ENCODE peak calls at places on chromosome 16, in nine cellular contexts. J is iPS DF 6.9; U is adrenal gland; A is mesenchymal stem cell; I is aorta; O is effector memory CD4-positive, alpha-beta T cell; E is retinal pigment epithelial cell; C is skeletal muscle cell; W is GM23248. X is an unnamed sample.

GRCh38 chr16:1315081-1316032 is 5.9 kb downstream of the UBE2I start:
- DNase-seq in J (no peak), U (no peak), A (no peak), I (no peak), O (no peak), E (no peak), C (no peak), W (no peak), X (no peak)

GRCh38 chr16:48909231-48909630 is 299.3 kb upstream of the N4BP1 start:
- DNase-seq in J (no peak), U (no peak), A (no peak), I (no peak), O (no peak), E (no peak), C (no peak), W (no peak), X (no peak)

GRCh38 chr16:22728167-22728836 is 85.7 kb upstream of the HS3ST2 start:
- DNase-seq in J (no peak), U (peak; percentile 19), A (no peak), I (no peak), O (no peak), E (no peak), C (no peak), W (no peak), X (no peak)

GRCh38 chr16:85557083-85557975 is 55.8 kb upstream of the GSE1 start:
- DNase-seq in J (no peak), U (no peak), A (peak; percentile 64), I (no peak), O (no peak), E (no peak), C (no peak), W (peak; percentile 51), X (no peak)

GRCh38 chr16:50677351-50677750 is 3.8 kb downstream of the SNX20 start:
- DNase-seq in J (no peak), U (no peak), A (no peak), I (peak; percentile 35), O (no peak), E (no peak), C (no peak), W (no peak), X (no peak)

GRCh38 chr16:84486126-84486525 is 18.3 kb downstream of the MEAK7 start:
- DNase-seq in J (no peak), U (no peak), A (no peak), I (no peak), O (no peak), E (no peak), C (no peak), W (no peak), X (no peak)

GRCh38 chr16:3458278-3458851 is 14.9 kb downstream of the NAA60 start:
- DNase-seq in J (no peak), U (peak; percentile 51), A (peak; percentile 58), I (peak; percentile 62), O (no peak), E (no peak), C (no peak), W (peak; percentile 67), X (no peak)

GRCh38 chr16:58733248-58733670 is 857 bp downstream of the GOT2 start:
- DNase-seq in J (no peak), U (peak; percentile 66), A (peak; percentile 39), I (no peak), O (no peak), E (no peak), C (no peak), W (peak; percentile 53), X (no peak)

GRCh38 chr16:85613609-85614337 is 651 bp downstream of the GSE1 start:
- DNase-seq in J (no peak), U (peak; percentile 51), A (peak; percentile 61), I (peak; percentile 82), O (no peak), E (no peak), C (no peak), W (peak; percentile 79), X (no peak)

GRCh38 chr16:71311553-71312158 is 22.5 kb upstream of the CMTR2 start:
- DNase-seq in J (peak; percentile 57), U (peak; percentile 6), A (peak; percentile 23), I (no peak), O (no peak), E (no peak), C (no peak), W (peak; percentile 38), X (no peak)

GRCh38 chr16:64445649-64446048 is 676.2 kb downstream of the CDH11 start:
- DNase-seq in J (no peak), U (no peak), A (no peak), I (no peak), O (no peak), E (no peak), C (no peak), W (no peak), X (no peak)

GRCh38 chr16:13427943-13428342 is 492.0 kb upstream of the ERCC4 start:
- DNase-seq in J (no peak), U (no peak), A (no peak), I (no peak), O (no peak), E (no peak), C (no peak), W (no peak), X (no peak)

GRCh38 chr16:67447508-67448076 is 16.7 kb downstream of the HSD11B2 start:
- DNase-seq in J (no peak), U (peak; percentile 57), A (peak; percentile 55), I (no peak), O (peak; percentile 11), E (no peak), C (no peak), W (peak; percentile 40), X (no peak)

GRCh38 chr16:87086156-87086555 is 231.0 kb downstream of the C16orf95 start:
- DNase-seq in J (no peak), U (no peak), A (peak; percentile 36), I (no peak), O (no peak), E (no peak), C (peak; percentile 55), W (peak; percentile 34), X (no peak)

GRCh38 chr16:83494459-83494858 is 313.3 kb upstream of the HSBP1 start:
- DNase-seq in J (no peak), U (no peak), A (no peak), I (no peak), O (no peak), E (no peak), C (no peak), W (no peak), X (no peak)

GRCh38 chr16:89453662-89454321 is 36.6 kb downstream of the ANKRD11 start:
- DNase-seq in J (no peak), U (peak; percentile 69), A (no peak), I (peak; percentile 70), O (no peak), E (no peak), C (no peak), W (peak; percentile 46), X (no peak)
- H3K4me3 ChIP-seq in J (no peak overlapping the region), U (no peak overlapping the region), A (no peak overlapping the region), I (no peak overlapping the region), O (peak overlapping the region; percentile 2), E (no peak overlapping the region), C (no peak overlapping the region), W (no peak overlapping the region), X (no peak overlapping the region)

DNA sequence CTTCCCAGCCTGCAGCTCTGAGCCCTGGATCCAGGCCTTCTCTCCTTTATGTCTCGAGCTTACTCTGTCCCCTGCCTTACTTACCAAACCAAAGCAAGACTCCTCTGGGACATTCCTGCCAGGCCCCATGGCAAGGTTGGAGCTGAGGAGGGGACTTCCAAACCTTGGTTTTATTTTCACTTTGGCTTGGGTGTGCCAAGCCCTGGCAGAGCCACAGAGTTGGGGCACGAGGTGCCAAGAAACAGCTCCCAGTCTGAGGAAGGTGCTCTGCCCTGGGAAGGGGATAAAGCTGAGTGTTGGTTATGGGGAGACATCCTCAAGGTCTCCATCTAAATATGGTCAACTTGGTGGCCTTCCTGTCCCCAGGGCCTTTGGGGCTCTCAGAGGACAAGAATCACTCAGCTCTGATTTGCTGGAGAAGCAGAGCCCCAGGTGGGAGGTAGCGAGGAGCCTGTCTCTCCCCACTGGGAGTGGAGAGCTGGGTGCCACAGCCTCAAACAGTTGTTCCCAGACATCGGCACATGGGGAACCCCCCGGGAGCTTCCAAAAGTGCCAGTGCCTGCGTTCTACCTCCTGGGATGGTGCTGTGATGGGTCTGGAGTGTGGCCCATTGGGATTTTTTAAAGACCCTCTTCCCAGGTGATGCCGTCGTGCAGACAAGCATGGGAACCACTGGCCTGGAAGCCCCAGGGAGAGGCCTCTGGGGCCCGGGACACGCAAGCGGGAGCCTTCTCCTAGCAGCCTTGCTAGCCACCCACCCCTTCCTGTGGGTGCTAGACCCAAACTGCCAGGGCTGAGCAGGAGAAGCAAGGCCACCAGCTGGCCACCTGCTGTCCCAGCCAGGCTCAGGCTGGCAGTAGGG is 10.3 kb downstream of the NLRC5 start:
- DNase-seq in J (no peak), U (no peak), A (peak; percentile 41), I (no peak), O (peak; percentile 39), E (no peak), C (no peak), W (no peak), X (no peak)
- H3K4me3 ChIP-seq in J (no peak overlapping the region), U (no peak overlapping the region), A (no peak overlapping the region), I (no peak overlapping the region), O (peak overlapping the region; percentile 19), E (no peak overlapping the region), C (no peak overlapping the region), W (no peak overlapping the region), X (no peak overlapping the region)

GRCh38 chr16:81238296-81239011 is at the start of gene BCO1:
- DNase-seq in J (no peak), U (no peak), A (peak; percentile 82), I (no peak), O (no peak), E (peak; percentile 98), C (peak; percentile 29), W (peak; percentile 68), X (peak; percentile 83)
- H3K4me3 ChIP-seq in J (no peak within 1 kb of the TSS), U (no peak within 1 kb of the TSS), A (peak within 1 kb of the TSS; percentile 81), I (peak within 1 kb of the TSS; percentile 52), O (no peak within 1 kb of the TSS), E (peak within 1 kb of the TSS; percentile 9), C (peak within 1 kb of the TSS; percentile 39), W (peak within 1 kb of the TSS; percentile 71), X (peak within 1 kb of the TSS; percentile 66)

GRCh38 chr16:65772134-65772732 is 594.3 kb upstream of the CDH5 start:
- DNase-seq in J (peak; percentile 48), U (no peak), A (no peak), I (no peak), O (no peak), E (no peak), C (no peak), W (no peak), X (no peak)
- H3K4me3 ChIP-seq in J (no peak overlapping the region), U (no peak overlapping the region), A (no peak overlapping the region), I (no peak overlapping the region), O (no peak overlapping the region), E (no peak overlapping the region), C (no peak overlapping the region), W (no peak overlapping the region), X (no peak overlapping the region)

DNA sequence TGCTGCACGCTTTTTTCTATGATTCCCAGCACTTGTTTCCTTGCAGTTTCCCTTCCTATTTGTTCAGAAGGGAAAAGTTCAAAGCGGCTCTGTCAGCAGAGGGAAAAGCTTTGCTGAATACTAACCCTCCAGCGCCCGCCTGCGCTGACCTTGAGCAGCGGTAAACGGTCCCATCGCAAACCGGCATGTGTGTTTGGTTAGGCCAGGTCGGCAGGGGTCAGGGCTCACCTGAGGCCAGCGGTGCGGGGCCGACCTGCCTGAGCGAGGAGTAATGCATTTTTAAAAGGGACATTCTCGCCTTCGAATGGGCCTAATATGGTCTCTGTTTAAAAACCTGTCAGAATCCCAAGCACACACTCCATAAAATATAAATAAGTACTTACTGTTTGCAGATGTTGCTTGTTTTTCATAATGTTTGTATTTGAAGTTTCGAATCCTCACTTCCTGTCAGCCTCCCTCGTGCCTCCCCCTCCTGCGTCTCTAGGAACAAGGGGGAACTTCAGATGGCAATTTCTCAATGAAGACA is 110.1 kb downstream of the IRX3 start:
- DNase-seq in J (peak; percentile 35), U (no peak), A (no peak), I (no peak), O (no peak), E (no peak), C (no peak), W (peak; percentile 45), X (no peak)
- H3K4me3 ChIP-seq in J (no peak overlapping the region), U (no peak overlapping the region), A (peak overlapping the region; percentile 70), I (no peak overlapping the region), O (no peak overlapping the region), E (no peak overlapping the region), C (no peak overlapping the region), W (peak overlapping the region; percentile 71), X (no peak overlapping the region)